ENCODE peak calls at places on chromosome 22, in nine cellular contexts. P, O, E, W, K, U, Z, N and G are unnamed samples. For H3K4me1, the result is how much of the 10 kb centered on the place peaks cover.

GRCh38 chr22:28034760-28035401 is 115.8 kb upstream of the PITPNB start:
- DNase-seq in P (no peak), O (peak), E (no peak), W (no peak), K (no peak), U (peak), Z (no peak), N (peak), G (no peak)

GRCh38 chr22:49204599-49205214 is 623.0 kb downstream of the BRD1 start:
- DNase-seq in P (no peak), O (no peak), E (peak), W (no peak), K (no peak), U (no peak), Z (peak), N (no peak), G (no peak)

GRCh38 chr22:38940985-38941384 is 16.4 kb upstream of the APOBEC3A start:
- DNase-seq in P (no peak), O (no peak), E (no peak), W (no peak), K (no peak), U (no peak), Z (no peak), N (no peak), G (no peak)

GRCh38 chr22:47167056-47167455 is 404.6 kb downstream of the TBC1D22A start:
- DNase-seq in P (no peak), O (no peak), E (peak), W (no peak), K (no peak), U (no peak), Z (peak), N (no peak), G (no peak)

GRCh38 chr22:46897246-46897623 is 134.8 kb downstream of the TBC1D22A start:
- DNase-seq in P (no peak), O (no peak), E (no peak), W (no peak), K (no peak), U (no peak), Z (no peak), N (no peak), G (no peak)

GRCh38 chr22:49976439-49977175 is 16.0 kb downstream of the PIM3 start:
- DNase-seq in P (no peak), O (peak), E (no peak), W (no peak), K (no peak), U (no peak), Z (peak), N (peak), G (no peak)

GRCh38 chr22:45726081-45726480 is 54.4 kb downstream of the ATXN10 start:
- DNase-seq in P (no peak), O (no peak), E (no peak), W (no peak), K (no peak), U (no peak), Z (no peak), N (no peak), G (no peak)

GRCh38 chr22:50274311-50274710 is 4.1 kb upstream of the MAPK11 start:
- DNase-seq in P (no peak), O (no peak), E (no peak), W (peak), K (no peak), U (peak), Z (peak), N (peak), G (peak)

GRCh38 chr22:27990879-27991278 is 71.8 kb upstream of the PITPNB start:
- DNase-seq in P (no peak), O (no peak), E (peak), W (no peak), K (peak), U (peak), Z (peak), N (peak), G (peak)

GRCh38 chr22:45268958-45269844 is 15.5 kb upstream of the UPK3A start:
- DNase-seq in P (peak), O (peak), E (peak), W (peak), K (peak), U (peak), Z (peak), N (peak), G (peak)

GRCh38 chr22:28826921-28827320 is 26.6 kb upstream of the XBP1 start:
- DNase-seq in P (no peak), O (no peak), E (no peak), W (no peak), K (no peak), U (no peak), Z (no peak), N (no peak), G (no peak)

GRCh38 chr22:50727678-50728522 is 10.1 kb upstream of the ACR start:
- DNase-seq in P (no peak), O (no peak), E (peak), W (no peak), K (peak), U (no peak), Z (no peak), N (no peak), G (no peak)

GRCh38 chr22:37979782-37980181 is 4.6 kb downstream of the SOX10 start:
- DNase-seq in P (no peak), O (no peak), E (no peak), W (no peak), K (no peak), U (no peak), Z (no peak), N (no peak), G (no peak)

GRCh38 chr22:20525048-20525447 is 17.6 kb downstream of the MED15 start:
- DNase-seq in P (no peak), O (no peak), E (no peak), W (no peak), K (no peak), U (no peak), Z (no peak), N (no peak), G (no peak)

GRCh38 chr22:20522134-20522827 is 14.9 kb downstream of the MED15 start:
- DNase-seq in P (no peak), O (no peak), E (no peak), W (no peak), K (no peak), U (no peak), Z (no peak), N (no peak), G (no peak)

GRCh38 chr22:20524004-20524481 is 16.6 kb downstream of the MED15 start:
- DNase-seq in P (peak), O (no peak), E (no peak), W (no peak), K (no peak), U (peak), Z (no peak), N (no peak), G (no peak)

GRCh38 chr22:20522828-20523117 is 15.4 kb downstream of the MED15 start:
- DNase-seq in P (no peak), O (no peak), E (no peak), W (no peak), K (no peak), U (no peak), Z (no peak), N (no peak), G (no peak)

GRCh38 chr22:20523118-20523983 is 15.9 kb downstream of the MED15 start:
- DNase-seq in P (no peak), O (no peak), E (no peak), W (no peak), K (no peak), U (peak), Z (no peak), N (no peak), G (no peak)
- H3K4me1 ChIP-seq in P (under half), O (under half), E (under half), W (under half), K (under half), U (under half), Z (under half), N (under half), G (under half)

DNA sequence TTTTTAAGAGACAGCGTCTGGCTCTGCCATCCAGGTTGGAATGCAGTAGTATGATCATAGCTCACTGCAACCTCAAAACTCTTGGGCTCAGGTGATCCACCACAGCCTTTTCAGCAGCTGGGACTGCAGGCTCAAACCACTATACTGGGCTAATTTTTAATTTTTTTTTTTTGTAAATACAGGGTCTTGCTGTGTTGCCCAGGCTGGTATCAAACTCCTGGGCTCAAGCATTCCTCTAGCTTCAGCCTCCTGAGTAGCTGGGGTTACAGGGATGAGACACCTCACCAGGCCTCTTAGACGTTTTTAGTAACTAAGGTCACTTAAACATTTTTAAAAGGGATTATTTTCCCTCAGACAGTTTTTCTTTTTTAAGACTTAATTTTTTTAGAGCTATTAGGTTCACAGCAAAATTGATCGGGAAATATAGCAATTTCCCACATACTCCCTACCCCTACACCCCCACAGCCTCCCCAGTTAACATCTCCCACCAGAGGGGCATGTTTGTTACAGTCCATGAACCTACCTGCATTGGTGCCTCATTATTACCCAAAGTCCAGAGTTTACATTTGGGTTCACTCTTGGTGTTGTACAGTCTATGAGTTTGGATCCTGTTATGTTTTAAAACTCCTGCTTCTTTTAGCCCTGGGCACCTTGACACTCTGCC is 3.9 kb downstream of the BCR start:
- DNase-seq in P (no peak), O (no peak), E (no peak), W (no peak), K (no peak), U (no peak), Z (no peak), N (no peak), G (no peak)
- H3K4me3 ChIP-seq in P (no peak), O (peak), E (peak), W (peak), K (no peak), U (no peak), Z (no peak), N (no peak), G (no peak)

GRCh38 chr22:31489632-31490495 is at the start of gene EIF4ENIF1:
- DNase-seq in P (peak), O (peak), E (peak), W (peak), K (peak), U (peak), Z (peak), N (peak), G (peak)

GRCh38 chr22:31492151-31492550 is 2.5 kb upstream of the EIF4ENIF1 start:
- DNase-seq in P (no peak), O (no peak), E (no peak), W (no peak), K (no peak), U (no peak), Z (no peak), N (no peak), G (no peak)

GRCh38 chr22:31490496-31490925 is 869 bp upstream of the EIF4ENIF1 start:
- DNase-seq in P (peak), O (peak), E (peak), W (peak), K (peak), U (peak), Z (peak), N (peak), G (peak)

GRCh38 chr22:31488988-31489617 is 539 bp downstream of the EIF4ENIF1 start:
- DNase-seq in P (peak), O (peak), E (peak), W (peak), K (peak), U (peak), Z (peak), N (peak), G (peak)

GRCh38 chr22:31491218-31491962 is 1.7 kb upstream of the EIF4ENIF1 start:
- DNase-seq in P (no peak), O (no peak), E (no peak), W (no peak), K (no peak), U (no peak), Z (no peak), N (no peak), G (no peak)
- H3K4me1 ChIP-seq in P (under half), O (under half), E (under half), W (under half), K (under half), U (under half), Z (under half), N (under half), G (under half)

DNA sequence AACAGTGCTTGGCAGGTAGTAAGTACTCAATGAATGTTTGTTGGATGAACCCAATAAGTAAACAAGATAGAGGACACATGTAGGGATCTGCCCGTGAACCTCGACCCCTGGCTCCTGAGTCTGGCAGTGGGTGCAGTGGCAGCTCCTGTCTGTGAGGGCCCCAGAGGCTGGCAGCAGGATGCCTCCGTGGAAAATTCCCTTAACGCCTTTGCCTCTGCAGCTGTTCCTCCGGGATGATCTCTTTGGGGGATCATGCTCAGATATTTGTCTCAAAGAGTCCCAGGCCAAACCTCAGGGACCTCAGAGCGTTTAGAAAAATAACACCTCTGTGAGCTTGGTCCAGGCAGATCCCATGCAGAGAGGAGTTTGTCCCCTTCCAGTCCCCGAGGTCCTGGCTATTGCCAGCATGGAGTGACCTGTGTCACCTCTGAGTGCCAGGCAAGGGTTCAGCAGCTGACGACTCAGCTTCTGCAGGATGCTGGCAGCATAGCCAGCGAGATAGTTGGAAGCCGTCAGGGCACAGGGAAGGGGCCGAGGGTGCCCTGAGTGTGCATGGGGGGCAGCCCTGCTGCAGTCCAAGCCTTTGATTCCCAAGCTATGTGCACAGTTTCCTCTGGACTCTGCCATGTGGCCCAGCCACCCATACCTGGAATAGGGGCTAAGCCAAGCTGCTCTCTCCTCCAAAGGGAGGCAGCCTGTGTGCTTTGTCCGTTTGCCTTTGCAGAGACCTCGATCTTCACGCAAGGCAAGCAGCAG is 613 bp upstream of the MCHR1 start:
- DNase-seq in P (no peak), O (no peak), E (no peak), W (no peak), K (no peak), U (no peak), Z (no peak), N (no peak), G (no peak)
- H3K4me3 ChIP-seq in P (no peak), O (no peak), E (no peak), W (no peak), K (no peak), U (no peak), Z (no peak), N (no peak), G (no peak)

DNA sequence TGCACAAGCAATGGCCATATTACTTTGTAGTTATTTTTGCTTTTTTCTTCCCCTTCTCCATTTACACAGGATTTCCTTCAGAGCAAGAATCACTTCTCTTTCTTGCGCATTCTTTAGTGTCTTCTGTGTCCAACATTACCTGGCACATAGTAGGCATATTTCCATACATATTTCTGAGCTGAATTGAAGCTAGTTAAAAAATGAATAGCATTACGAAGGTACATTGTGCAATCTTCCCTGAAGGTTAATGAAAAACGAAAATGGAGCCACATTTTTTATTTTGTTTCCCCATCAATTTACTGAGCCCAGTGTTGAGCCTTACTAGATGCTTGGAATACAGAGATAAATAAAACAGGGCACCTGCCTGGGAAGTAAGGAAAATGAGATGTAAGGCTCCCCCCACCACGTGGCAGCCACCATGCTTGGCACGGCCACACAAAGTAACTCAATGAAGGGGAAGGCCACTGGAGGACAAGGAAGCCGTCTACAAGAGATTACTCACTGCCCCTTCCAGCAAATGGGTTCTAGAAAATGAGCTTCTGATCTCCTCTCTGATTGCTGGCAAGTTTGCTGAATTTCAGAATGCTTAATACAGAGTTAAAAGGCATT is 381.9 kb downstream of the LARGE1 start:
- DNase-seq in P (no peak), O (no peak), E (no peak), W (no peak), K (no peak), U (no peak), Z (no peak), N (no peak), G (no peak)
- H3K4me1 ChIP-seq in P (under half), O (under half), E (under half), W (under half), K (under half), U (under half), Z (under half), N (under half), G (under half)

GRCh38 chr22:40010752-40011145 is 16.0 kb downstream of the FAM83F start:
- DNase-seq in P (no peak), O (no peak), E (no peak), W (peak), K (no peak), U (no peak), Z (no peak), N (no peak), G (no peak)

GRCh38 chr22:40009953-40010751 is 15.4 kb downstream of the FAM83F start:
- DNase-seq in P (no peak), O (peak), E (no peak), W (no peak), K (no peak), U (no peak), Z (no peak), N (no peak), G (no peak)

GRCh38 chr22:40007826-40008710 is 13.3 kb downstream of the FAM83F start:
- DNase-seq in P (no peak), O (no peak), E (no peak), W (no peak), K (no peak), U (no peak), Z (no peak), N (no peak), G (no peak)

GRCh38 chr22:40008726-40009125 is 14.0 kb downstream of the FAM83F start:
- DNase-seq in P (peak), O (no peak), E (no peak), W (no peak), K (no peak), U (peak), Z (no peak), N (no peak), G (no peak)

GRCh38 chr22:40009231-40009769 is 14.5 kb downstream of the FAM83F start:
- DNase-seq in P (peak), O (no peak), E (no peak), W (no peak), K (no peak), U (peak), Z (peak), N (peak), G (no peak)
- H3K4me3 ChIP-seq in P (no peak), O (no peak), E (no peak), W (no peak), K (no peak), U (no peak), Z (no peak), N (no peak), G (no peak)